ENCODE peak calls at places on chromosomes 5 and 9, in eight cellular contexts. One of them, this sample, is unnamed.

GRCh38 chr5:53917095-53917494 is 356.7 kb downstream of the NDUFS4 start:
- ATAC-seq in heart left ventricle: no peak
- ATAC-seq in HCT116: peak
- ATAC-seq in HepG2: no peak
- ATAC-seq in right lobe of liver: no peak
- ATAC-seq in body of pancreas: no peak
- ATAC-seq in GM12878: no peak
- ATAC-seq in K562: no peak
- ATAC-seq in this sample: no peak

GRCh38 chr5:154342211-154342610 is 103.6 kb upstream of the SAP30L start:
- ATAC-seq in GM12878: no peak
- ATAC-seq in body of pancreas: no peak
- ATAC-seq in HCT116: no peak
- ATAC-seq in heart left ventricle: no peak
- ATAC-seq in right lobe of liver: no peak
- ATAC-seq in K562: no peak
- ATAC-seq in HepG2: no peak
- ATAC-seq in this sample: no peak

GRCh38 chr5:163506726-163507125 is 1.3 kb downstream of the MAT2B start:
- ATAC-seq in body of pancreas: no peak
- ATAC-seq in HepG2: no peak
- ATAC-seq in HCT116: no peak
- ATAC-seq in K562: peak
- ATAC-seq in right lobe of liver: no peak
- ATAC-seq in GM12878: no peak
- ATAC-seq in heart left ventricle: no peak
- ATAC-seq in this sample: no peak

GRCh38 chr5:168570490-168571328 is 8.5 kb downstream of the PANK3 start:
- ATAC-seq in K562: peak
- ATAC-seq in GM12878: no peak
- ATAC-seq in body of pancreas: no peak
- ATAC-seq in HepG2: no peak
- ATAC-seq in right lobe of liver: no peak
- ATAC-seq in heart left ventricle: no peak
- ATAC-seq in HCT116: no peak
- ATAC-seq in this sample: no peak

GRCh38 chr5:169648725-169649124 is 11.7 kb downstream of the DOCK2 start:
- ATAC-seq in HepG2: no peak
- ATAC-seq in body of pancreas: no peak
- ATAC-seq in right lobe of liver: no peak
- ATAC-seq in GM12878: no peak
- ATAC-seq in heart left ventricle: peak
- ATAC-seq in HCT116: no peak
- ATAC-seq in K562: no peak
- ATAC-seq in this sample: no peak

GRCh38 chr9:127428348-127428747 is 4.2 kb downstream of the ZNF79 start:
- ATAC-seq in right lobe of liver: no peak
- ATAC-seq in K562: no peak
- ATAC-seq in HCT116: no peak
- ATAC-seq in GM12878: no peak
- ATAC-seq in HepG2: no peak
- ATAC-seq in body of pancreas: no peak
- ATAC-seq in heart left ventricle: no peak
- ATAC-seq in this sample: no peak

GRCh38 chr9:87650611-87651295 is 75.2 kb upstream of the CTSL start:
- ATAC-seq in body of pancreas: no peak
- ATAC-seq in right lobe of liver: no peak
- ATAC-seq in HepG2: no peak
- ATAC-seq in GM12878: no peak
- ATAC-seq in HCT116: no peak
- ATAC-seq in K562: no peak
- ATAC-seq in heart left ventricle: no peak
- ATAC-seq in this sample: no peak

GRCh38 chr9:93225892-93226291 is 42.0 kb downstream of the WNK2 start:
- ATAC-seq in HepG2: no peak
- ATAC-seq in right lobe of liver: no peak
- ATAC-seq in GM12878: no peak
- ATAC-seq in K562: no peak
- ATAC-seq in body of pancreas: no peak
- ATAC-seq in heart left ventricle: no peak
- ATAC-seq in HCT116: no peak
- ATAC-seq in this sample: no peak

GRCh38 chr9:120447959-120448500 is 131.9 kb downstream of the CDK5RAP2 start:
- ATAC-seq in heart left ventricle: no peak
- ATAC-seq in HepG2: no peak
- ATAC-seq in right lobe of liver: no peak
- ATAC-seq in K562: no peak
- ATAC-seq in HCT116: no peak
- ATAC-seq in GM12878: no peak
- ATAC-seq in body of pancreas: no peak
- ATAC-seq in this sample: no peak

GRCh38 chr9:89315482-89315881 is 2.8 kb upstream of the SECISBP2 start:
- ATAC-seq in GM12878: no peak
- ATAC-seq in HCT116: no peak
- ATAC-seq in body of pancreas: no peak
- ATAC-seq in right lobe of liver: no peak
- ATAC-seq in heart left ventricle: no peak
- ATAC-seq in HepG2: no peak
- ATAC-seq in K562: no peak
- ATAC-seq in this sample: no peak

DNA sequence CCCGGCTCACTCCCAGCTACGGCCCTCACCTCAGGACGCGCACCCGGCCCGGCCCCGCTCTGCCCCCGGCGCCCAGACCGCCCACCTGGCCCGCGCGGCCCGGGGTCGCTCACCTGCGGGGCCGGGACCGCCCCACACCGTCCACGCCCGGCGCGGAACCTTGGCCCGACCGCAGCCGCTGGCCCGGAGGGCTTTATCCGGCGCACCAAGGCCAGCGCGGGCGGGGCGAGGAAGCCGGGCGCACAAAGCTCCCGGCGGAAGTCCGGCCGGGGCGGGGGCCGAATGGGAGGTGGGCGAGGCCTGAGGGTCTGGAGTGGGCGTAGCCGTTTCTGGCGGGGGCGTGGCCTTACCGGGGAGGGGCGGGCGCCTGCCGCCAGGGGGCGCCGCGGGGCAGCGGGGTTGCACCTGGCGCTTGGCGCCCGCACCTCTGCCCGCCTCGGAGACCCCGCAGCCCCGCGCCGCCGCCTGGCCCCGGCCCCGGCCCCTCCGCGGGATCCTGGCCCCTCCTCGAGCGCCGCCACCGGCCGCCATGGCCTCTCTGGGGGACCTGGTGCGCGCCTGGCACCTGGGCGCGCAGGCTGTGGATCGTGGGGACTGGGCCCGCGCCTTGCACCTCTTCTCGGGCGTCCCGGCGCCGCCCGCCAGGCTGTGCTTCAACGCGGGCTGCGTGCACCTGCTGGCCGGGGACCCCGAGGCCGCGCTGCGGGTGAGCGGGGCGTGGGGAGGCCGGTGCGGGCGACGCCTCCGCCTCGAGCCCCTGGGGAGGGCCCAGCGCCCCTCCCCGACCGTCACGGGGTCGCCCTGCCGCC is at the start of the genes EXD3 and NOXA1:
- ATAC-seq in HCT116: peak
- ATAC-seq in GM12878: peak
- ATAC-seq in HepG2: peak
- ATAC-seq in body of pancreas: peak
- ATAC-seq in K562: peak
- ATAC-seq in right lobe of liver: peak
- ATAC-seq in heart left ventricle: peak
- ATAC-seq in this sample: peak
- TF ChIP-seq POLR2A in HCT116: no peak
- TF ChIP-seq POLR2A in GM12878: peak
- TF ChIP-seq POLR2A in HepG2: no peak
- TF ChIP-seq POLR2A in body of pancreas: no peak
- TF ChIP-seq POLR2A in K562: no peak
- TF ChIP-seq POLR2A in right lobe of liver: peak
- TF ChIP-seq POLR2A in heart left ventricle: peak
- TF ChIP-seq POLR2A in this sample: peak

DNA sequence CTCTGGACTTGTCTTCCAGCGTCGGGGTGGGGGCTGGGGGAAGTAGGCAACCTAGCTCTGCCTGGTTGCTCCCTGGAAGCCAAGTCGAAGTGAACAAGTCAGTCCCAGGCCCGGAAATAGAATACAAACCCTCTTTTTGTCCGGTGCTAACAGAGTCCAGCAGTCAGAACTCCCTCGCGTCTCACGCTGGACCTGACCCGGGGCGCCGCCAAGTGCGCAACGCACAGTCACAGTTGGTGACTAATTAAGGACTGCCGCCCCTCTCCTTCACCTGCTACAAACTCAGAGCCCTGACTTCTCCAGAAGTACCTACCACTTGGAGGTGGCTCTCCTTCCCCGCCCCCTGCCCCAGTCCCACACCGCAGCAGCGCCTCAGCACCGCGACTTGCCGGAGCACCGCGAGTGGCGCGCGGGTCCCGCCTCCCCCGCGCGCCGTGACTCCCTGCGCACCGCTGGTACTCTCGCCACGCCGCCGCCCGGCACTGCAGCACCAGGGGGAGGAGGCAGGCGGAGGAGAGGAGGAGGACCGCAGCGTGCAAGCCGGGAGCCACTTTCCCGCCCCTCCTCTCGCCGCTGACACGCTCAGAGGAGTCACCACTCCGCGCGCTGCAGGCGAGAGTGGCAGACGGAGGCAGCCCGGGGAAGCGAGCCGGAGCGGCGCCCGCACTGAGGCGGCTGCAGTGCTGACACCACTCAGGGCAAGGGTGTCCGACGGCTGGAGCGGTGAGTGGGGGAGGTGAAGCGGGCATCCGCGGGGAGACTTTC is at the start of gene SV2C:
- ATAC-seq in HCT116: no peak
- ATAC-seq in HepG2: peak
- ATAC-seq in GM12878: peak
- ATAC-seq in K562: no peak
- ATAC-seq in right lobe of liver: no peak
- ATAC-seq in heart left ventricle: peak
- ATAC-seq in body of pancreas: no peak
- ATAC-seq in this sample: no peak
- TF ChIP-seq POLR2A in HCT116: no peak
- TF ChIP-seq POLR2A in HepG2: no peak
- TF ChIP-seq POLR2A in GM12878: no peak
- TF ChIP-seq POLR2A in K562: no peak
- TF ChIP-seq POLR2A in right lobe of liver: no peak
- TF ChIP-seq POLR2A in heart left ventricle: no peak
- TF ChIP-seq POLR2A in body of pancreas: no peak
- TF ChIP-seq POLR2A in this sample: no peak

GRCh38 chr5:77972545-77973252 is 196.6 kb upstream of the TBCA start:
- ATAC-seq in heart left ventricle: peak
- ATAC-seq in HepG2: peak
- ATAC-seq in K562: peak
- ATAC-seq in HCT116: no peak
- ATAC-seq in GM12878: peak
- ATAC-seq in body of pancreas: no peak
- ATAC-seq in right lobe of liver: peak
- ATAC-seq in this sample: peak

GRCh38 chr5:77973253-77973609 is 197.1 kb upstream of the TBCA start:
- ATAC-seq in GM12878: peak
- ATAC-seq in HepG2: no peak
- ATAC-seq in body of pancreas: no peak
- ATAC-seq in HCT116: no peak
- ATAC-seq in right lobe of liver: peak
- ATAC-seq in heart left ventricle: no peak
- ATAC-seq in K562: peak
- ATAC-seq in this sample: no peak

GRCh38 chr5:77971965-77972544 is 195.9 kb upstream of the TBCA start:
- ATAC-seq in GM12878: no peak
- ATAC-seq in HepG2: no peak
- ATAC-seq in right lobe of liver: peak
- ATAC-seq in body of pancreas: no peak
- ATAC-seq in HCT116: no peak
- ATAC-seq in K562: no peak
- ATAC-seq in heart left ventricle: no peak
- ATAC-seq in this sample: no peak

GRCh38 chr5:77974576-77974975 is 198.4 kb upstream of the TBCA start:
- ATAC-seq in HepG2: no peak
- ATAC-seq in body of pancreas: no peak
- ATAC-seq in heart left ventricle: no peak
- ATAC-seq in K562: no peak
- ATAC-seq in right lobe of liver: no peak
- ATAC-seq in GM12878: no peak
- ATAC-seq in HCT116: no peak
- ATAC-seq in this sample: no peak

DNA sequence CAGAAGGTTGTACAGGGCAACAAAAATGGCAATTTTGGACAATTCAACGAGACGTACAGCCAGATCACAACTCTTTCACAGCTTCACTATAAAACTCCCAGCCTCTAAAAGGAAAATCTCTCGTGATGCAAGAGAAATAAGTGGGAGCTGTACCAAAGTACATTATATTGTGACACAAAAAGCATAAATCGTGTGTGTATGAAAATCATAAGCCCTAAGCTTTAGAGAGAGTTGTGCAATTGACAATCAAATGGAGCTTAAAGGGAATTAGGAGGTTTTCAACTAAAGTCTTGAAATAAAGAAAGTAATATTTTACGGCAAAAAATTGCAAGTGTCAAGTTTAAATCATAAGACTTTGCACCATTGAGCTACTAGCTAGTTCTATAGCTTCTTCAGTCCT is 194.8 kb upstream of the TBCA start:
- ATAC-seq in heart left ventricle: no peak
- ATAC-seq in body of pancreas: no peak
- ATAC-seq in K562: no peak
- ATAC-seq in HCT116: no peak
- ATAC-seq in GM12878: no peak
- ATAC-seq in HepG2: no peak
- ATAC-seq in right lobe of liver: no peak
- ATAC-seq in this sample: no peak
- TF ChIP-seq POLR2A in heart left ventricle: no peak
- TF ChIP-seq POLR2A in body of pancreas: no peak
- TF ChIP-seq POLR2A in K562: no peak
- TF ChIP-seq POLR2A in HCT116: no peak
- TF ChIP-seq POLR2A in GM12878: no peak
- TF ChIP-seq POLR2A in HepG2: no peak
- TF ChIP-seq POLR2A in right lobe of liver: no peak
- TF ChIP-seq POLR2A in this sample: no peak

DNA sequence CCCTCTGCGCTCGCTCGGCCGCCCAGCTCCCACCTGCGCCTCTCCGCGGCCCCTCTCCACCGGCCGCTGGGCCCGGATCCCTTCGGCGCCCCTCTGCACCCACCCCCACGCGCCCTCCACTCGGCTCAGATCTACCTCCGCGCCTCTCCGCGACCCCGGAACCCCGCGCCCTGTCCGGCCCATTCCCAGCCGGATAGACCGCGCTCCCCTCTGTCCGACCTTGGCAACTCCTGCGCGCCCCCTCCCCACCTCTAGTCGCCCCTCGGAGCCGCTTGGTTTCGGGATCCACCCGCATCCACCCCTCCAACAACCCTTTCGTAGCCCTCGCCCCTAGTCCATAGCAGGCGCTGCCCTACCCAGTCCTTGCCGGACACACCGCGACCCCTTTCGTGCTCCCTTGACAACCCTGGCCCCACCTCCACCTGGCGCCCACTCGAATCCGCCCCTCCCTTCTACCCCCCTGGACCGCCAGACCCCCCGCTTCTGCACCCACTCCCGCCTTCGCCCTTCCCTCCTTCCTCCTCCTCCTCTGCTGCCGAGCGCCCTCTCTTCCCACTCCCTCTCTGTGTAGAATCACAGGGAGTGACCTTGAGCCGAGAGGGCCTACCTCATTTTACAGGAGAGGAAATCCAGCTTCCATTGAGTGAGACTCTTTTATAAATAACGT is 496 bp upstream of the AK3 start:
- ATAC-seq in K562: peak
- ATAC-seq in HCT116: peak
- ATAC-seq in right lobe of liver: peak
- ATAC-seq in HepG2: peak
- ATAC-seq in body of pancreas: peak
- ATAC-seq in heart left ventricle: peak
- ATAC-seq in GM12878: peak
- ATAC-seq in this sample: peak
- TF ChIP-seq POLR2A in K562: peak
- TF ChIP-seq POLR2A in HCT116: peak
- TF ChIP-seq POLR2A in right lobe of liver: peak
- TF ChIP-seq POLR2A in HepG2: peak
- TF ChIP-seq POLR2A in body of pancreas: no peak
- TF ChIP-seq POLR2A in heart left ventricle: no peak
- TF ChIP-seq POLR2A in GM12878: no peak
- TF ChIP-seq POLR2A in this sample: no peak